ENCODE peak calls at places on chromosomes 5 and 9, in four cellular contexts. I, W, F and V are unnamed samples.

GRCh38 chr5:149228610-149229297 is 42.9 kb upstream of the AFAP1L1 start:
- DNase-seq in I (no peak), W (no peak), F (peak), V (no peak)

GRCh38 chr9:136484153-136485048 is 1.6 kb upstream of the SEC16A start:
- DNase-seq in I (no peak), W (no peak), F (peak), V (no peak)

GRCh38 chr5:36648426-36648825 is 42.0 kb downstream of the SLC1A3 start:
- DNase-seq in I (no peak), W (no peak), F (no peak), V (no peak)

GRCh38 chr5:130893003-130893402 is 272.1 kb downstream of the HINT1 start:
- DNase-seq in I (no peak), W (no peak), F (no peak), V (no peak)

GRCh38 chr5:33901176-33901575 is 9.4 kb upstream of the ADAMTS12 start:
- DNase-seq in I (no peak), W (no peak), F (no peak), V (no peak)

GRCh38 chr9:86349271-86349670 is 4.9 kb downstream of the TUT7 start:
- DNase-seq in I (no peak), W (no peak), F (no peak), V (no peak)

GRCh38 chr9:116144038-116144437 is 9.6 kb upstream of the PAPPA start:
- DNase-seq in I (no peak), W (no peak), F (no peak), V (no peak)

GRCh38 chr9:72665421-72665820 is 144.0 kb downstream of the TMC1 start:
- DNase-seq in I (no peak), W (no peak), F (no peak), V (no peak)

GRCh38 chr5:35308391-35308790 is 78.1 kb upstream of the PRLR start:
- DNase-seq in I (no peak), W (no peak), F (no peak), V (no peak)

GRCh38 chr5:157729858-157730257 is 1.4 kb upstream of the THG1L start:
- DNase-seq in I (no peak), W (no peak), F (no peak), V (no peak)